ENCODE peak calls at places on chromosomes 6 and 20, in eight cellular contexts. Y is nucleus accumbens; V is left lung; R is activated naive CD8-positive, alpha-beta T cell treated with anti-CD3 and anti-CD28 coated beads, Interleukin-2, amount 50 U/mL, for 24 hours; P is GM04504; A is lower leg skin; E is nephron progenitor cell; M is IMR-90. U is an unnamed sample.

GRCh38 chr6:692356-692851 is 535 bp downstream of the EXOC2 start:
- DNase-seq in Y (peak), V (peak), R (peak), P (no peak), A (no peak), E (peak), M (peak), U (no peak)

GRCh38 chr6:97501875-97502274 is 218.9 kb upstream of the MMS22L start:
- DNase-seq in Y (no peak), V (no peak), R (no peak), P (no peak), A (no peak), E (no peak), M (no peak), U (no peak)

GRCh38 chr20:17835941-17836861 is 132.4 kb downstream of the SNX5 start:
- DNase-seq in Y (no peak), V (peak), R (no peak), P (peak), A (peak), E (no peak), M (peak), U (peak)

GRCh38 chr6:154392561-154392960 is 36.0 kb upstream of the IPCEF1 start:
- DNase-seq in Y (no peak), V (no peak), R (no peak), P (no peak), A (no peak), E (no peak), M (no peak), U (no peak)

GRCh38 chr6:145028144-145028818 is 707.0 kb downstream of the EPM2A start:
- DNase-seq in Y (no peak), V (no peak), R (no peak), P (peak), A (no peak), E (no peak), M (peak), U (no peak)

GRCh38 chr6:169763308-169763707 is 11.9 kb downstream of the ERMARD start:
- DNase-seq in Y (no peak), V (no peak), R (no peak), P (no peak), A (no peak), E (no peak), M (no peak), U (no peak)

GRCh38 chr20:48242623-48243022 is 457.3 kb upstream of the SULF2 start:
- DNase-seq in Y (no peak), V (no peak), R (no peak), P (no peak), A (no peak), E (no peak), M (no peak), U (no peak)

GRCh38 chr6:90715093-90715655 is 128.3 kb upstream of the MAP3K7 start:
- DNase-seq in Y (no peak), V (no peak), R (no peak), P (no peak), A (no peak), E (no peak), M (peak), U (no peak)

GRCh38 chr20:61589055-61589385 is 337.0 kb downstream of the CDH4 start:
- DNase-seq in Y (no peak), V (no peak), R (no peak), P (peak), A (no peak), E (no peak), M (peak), U (peak)

GRCh38 chr20:58651548-58651822 is 402 bp downstream of the STX16 start:
- DNase-seq in Y (peak), V (no peak), R (no peak), P (no peak), A (peak), E (no peak), M (peak), U (no peak)

GRCh38 chr20:10902836-10903410 is 229.1 kb upstream of the JAG1 start:
- DNase-seq in Y (no peak), V (no peak), R (no peak), P (peak), A (no peak), E (no peak), M (no peak), U (no peak)

GRCh38 chr6:29685718-29686326 is 4.9 kb upstream of the ZFP57 start:
- DNase-seq in Y (no peak), V (no peak), R (no peak), P (no peak), A (no peak), E (peak), M (no peak), U (no peak)

GRCh38 chr20:50996901-50997830 is 25.7 kb downstream of the KCNG1 start:
- DNase-seq in Y (no peak), V (no peak), R (no peak), P (no peak), A (no peak), E (no peak), M (peak), U (no peak)

GRCh38 chr6:160881409-160881808 is 110.2 kb upstream of the MAP3K4 start:
- DNase-seq in Y (no peak), V (no peak), R (no peak), P (no peak), A (no peak), E (no peak), M (no peak), U (no peak)

GRCh38 chr6:158911746-158912158 is 88.2 kb downstream of the RSPH3 start:
- DNase-seq in Y (no peak), V (no peak), R (peak), P (no peak), A (no peak), E (no peak), M (no peak), U (no peak)

GRCh38 chr20:57280221-57280620 is 13.8 kb upstream of the BMP7 start:
- DNase-seq in Y (no peak), V (no peak), R (no peak), P (no peak), A (no peak), E (no peak), M (no peak), U (no peak)

GRCh38 chr6:119323478-119323877 is 26.1 kb downstream of the MAN1A1 start:
- DNase-seq in Y (no peak), V (no peak), R (no peak), P (no peak), A (no peak), E (no peak), M (no peak), U (no peak)

GRCh38 chr6:148969679-148970078 is 222.8 kb downstream of the UST start:
- DNase-seq in Y (no peak), V (no peak), R (no peak), P (no peak), A (peak), E (peak), M (peak), U (peak)

GRCh38 chr6:41748542-41748941 is 1.3 kb upstream of the PGC start:
- DNase-seq in Y (no peak), V (peak), R (no peak), P (no peak), A (no peak), E (no peak), M (peak), U (no peak)

GRCh38 chr20:50089787-50090177 is 23.2 kb downstream of the UBE2V1 start:
- DNase-seq in Y (no peak), V (no peak), R (no peak), P (no peak), A (no peak), E (no peak), M (no peak), U (no peak)

GRCh38 chr6:138105880-138106664 is 1.1 kb downstream of the PERP start:
- DNase-seq in Y (no peak), V (no peak), R (no peak), P (no peak), A (no peak), E (no peak), M (peak), U (no peak)

GRCh38 chr6:63640062-63640461 is 4.5 kb downstream of the PHF3 start:
- DNase-seq in Y (no peak), V (no peak), R (no peak), P (peak), A (no peak), E (no peak), M (peak), U (no peak)

GRCh38 chr6:90159452-90159851 is 137.2 kb downstream of the BACH2 start:
- DNase-seq in Y (no peak), V (no peak), R (no peak), P (no peak), A (no peak), E (no peak), M (no peak), U (no peak)

GRCh38 chr6:168371989-168372711 is 52.6 kb upstream of the DACT2 start:
- DNase-seq in Y (no peak), V (no peak), R (no peak), P (no peak), A (no peak), E (no peak), M (no peak), U (no peak)

GRCh38 chr20:57907131-57908083 is 197.6 kb upstream of the PMEPA1 start:
- DNase-seq in Y (no peak), V (no peak), R (no peak), P (no peak), A (no peak), E (no peak), M (no peak), U (no peak)

GRCh38 chr6:105985098-105985815 is 100.9 kb upstream of the PRDM1 start:
- DNase-seq in Y (no peak), V (no peak), R (no peak), P (no peak), A (no peak), E (no peak), M (no peak), U (no peak)

GRCh38 chr6:150924808-150925654 is 59.5 kb downstream of the MTHFD1L start:
- DNase-seq in Y (no peak), V (no peak), R (no peak), P (no peak), A (no peak), E (no peak), M (peak), U (no peak)

GRCh38 chr6:80541886-80542285 is 435.4 kb downstream of the BCKDHB start:
- DNase-seq in Y (no peak), V (no peak), R (no peak), P (no peak), A (no peak), E (no peak), M (no peak), U (no peak)

GRCh38 chr6:17871169-17871479 is 116.3 kb downstream of the KIF13A start:
- DNase-seq in Y (no peak), V (no peak), R (no peak), P (no peak), A (no peak), E (no peak), M (no peak), U (no peak)

GRCh38 chr6:66926060-66926459 is 1219.0 kb upstream of the EYS start:
- DNase-seq in Y (no peak), V (no peak), R (no peak), P (no peak), A (no peak), E (no peak), M (no peak), U (no peak)

GRCh38 chr20:46021361-46022359 is 7.4 kb upstream of the SLC12A5 start:
- DNase-seq in Y (peak), V (no peak), R (peak), P (no peak), A (no peak), E (peak), M (no peak), U (no peak)

GRCh38 chr6:165791876-165792437 is 128.9 kb upstream of the PDE10A start:
- DNase-seq in Y (no peak), V (no peak), R (no peak), P (no peak), A (no peak), E (no peak), M (no peak), U (no peak)

GRCh38 chr6:4692664-4693063 is 83.5 kb upstream of the CDYL start:
- DNase-seq in Y (no peak), V (no peak), R (no peak), P (no peak), A (no peak), E (no peak), M (no peak), U (no peak)

GRCh38 chr6:97133071-97133470 is 149.9 kb downstream of the MMS22L start:
- DNase-seq in Y (peak), V (no peak), R (no peak), P (no peak), A (no peak), E (no peak), M (no peak), U (no peak)

GRCh38 chr6:148508401-148509151 is 165.9 kb downstream of the SASH1 start:
- DNase-seq in Y (no peak), V (no peak), R (no peak), P (no peak), A (no peak), E (no peak), M (peak), U (peak)

GRCh38 chr6:108733706-108734105 is 114.5 kb upstream of the ARMC2 start:
- DNase-seq in Y (no peak), V (no peak), R (no peak), P (no peak), A (no peak), E (no peak), M (no peak), U (no peak)

GRCh38 chr20:17558154-17558940 is 11.5 kb upstream of the DSTN start:
- DNase-seq in Y (no peak), V (peak), R (peak), P (peak), A (peak), E (no peak), M (peak), U (peak)

GRCh38 chr6:117515326-117515725 is 32.9 kb downstream of the DCBLD1 start:
- DNase-seq in Y (no peak), V (no peak), R (no peak), P (no peak), A (no peak), E (no peak), M (peak), U (no peak)

GRCh38 chr6:27834879-27835549 is 77.2 kb downstream of the OR2B2 start:
- DNase-seq in Y (no peak), V (no peak), R (no peak), P (no peak), A (no peak), E (no peak), M (no peak), U (no peak)